ENCODE peak calls at places on chromosomes 16 and 17, in six cellular contexts. O is mesendoderm; G is effector memory CD4-positive, alpha-beta T cell; R is PC-9; V is adrenal gland; Z is A549. W is an unnamed sample. For H3K4me1, the result is how much of the 10 kb centered on the place peaks cover.

GRCh38 chr16:54402270-54402669 is 115.7 kb upstream of the IRX3 start:
- DNase-seq in O (no peak), G (no peak), R (no peak), V (no peak), Z (no peak), W (no peak)

GRCh38 chr16:61797296-61797695 is 238.9 kb downstream of the CDH8 start:
- DNase-seq in O (no peak), G (no peak), R (no peak), V (no peak), Z (no peak), W (no peak)

GRCh38 chr17:79667746-79668145 is 56.9 kb upstream of the RBFOX3 start:
- DNase-seq in O (no peak), G (no peak), R (no peak), V (no peak), Z (no peak), W (no peak)

GRCh38 chr16:28193530-28194423 is 18.0 kb downstream of the XPO6 start:
- DNase-seq in O (peak), G (no peak), R (peak), V (no peak), Z (peak), W (no peak)

GRCh38 chr16:77298638-77299360 is 99.6 kb downstream of the SYCE1L start:
- DNase-seq in O (peak), G (no peak), R (peak), V (no peak), Z (peak), W (no peak)

GRCh38 chr16:10834130-10834529 is 15.5 kb upstream of the TVP23A start:
- DNase-seq in O (no peak), G (no peak), R (no peak), V (no peak), Z (no peak), W (no peak)

GRCh38 chr17:48841395-48841831 is 10.6 kb downstream of the CALCOCO2 start:
- DNase-seq in O (no peak), G (no peak), R (no peak), V (no peak), Z (no peak), W (no peak)

GRCh38 chr16:50313596-50314483 is 47.5 kb downstream of the ADCY7 start:
- DNase-seq in O (peak), G (peak), R (no peak), V (peak), Z (no peak), W (no peak)

GRCh38 chr16:8874388-8874787 is 5.6 kb upstream of the CARHSP1 start:
- DNase-seq in O (no peak), G (no peak), R (no peak), V (no peak), Z (no peak), W (no peak)

GRCh38 chr16:27102701-27103575 is 36.2 kb downstream of the C16orf82 start:
- DNase-seq in O (peak), G (no peak), R (no peak), V (no peak), Z (no peak), W (no peak)

GRCh38 chr17:73650147-73650546 is 5.9 kb upstream of the SDK2 start:
- DNase-seq in O (peak), G (no peak), R (no peak), V (no peak), Z (peak), W (no peak)

GRCh38 chr17:21242026-21242700 is 11.0 kb downstream of the NATD1 start:
- DNase-seq in O (no peak), G (no peak), R (no peak), V (no peak), Z (no peak), W (no peak)

GRCh38 chr17:29733151-29733550 is 110.4 kb upstream of the CORO6 start:
- DNase-seq in O (no peak), G (no peak), R (peak), V (no peak), Z (peak), W (no peak)

GRCh38 chr16:89335803-89336485 is 118.4 kb downstream of the ZNF778 start:
- DNase-seq in O (no peak), G (no peak), R (no peak), V (peak), Z (no peak), W (no peak)

GRCh38 chr17:68695659-68696058 is 94.5 kb upstream of the FAM20A start:
- DNase-seq in O (no peak), G (no peak), R (no peak), V (no peak), Z (no peak), W (no peak)

GRCh38 chr17:68697850-68698313 is 96.7 kb upstream of the FAM20A start:
- DNase-seq in O (no peak), G (no peak), R (no peak), V (no peak), Z (no peak), W (no peak)

GRCh38 chr17:68700391-68700790 is 99.2 kb upstream of the FAM20A start:
- DNase-seq in O (no peak), G (no peak), R (no peak), V (no peak), Z (no peak), W (no peak)

GRCh38 chr17:68701046-68701445 is 99.9 kb upstream of the FAM20A start:
- DNase-seq in O (peak), G (no peak), R (no peak), V (no peak), Z (no peak), W (no peak)

DNA sequence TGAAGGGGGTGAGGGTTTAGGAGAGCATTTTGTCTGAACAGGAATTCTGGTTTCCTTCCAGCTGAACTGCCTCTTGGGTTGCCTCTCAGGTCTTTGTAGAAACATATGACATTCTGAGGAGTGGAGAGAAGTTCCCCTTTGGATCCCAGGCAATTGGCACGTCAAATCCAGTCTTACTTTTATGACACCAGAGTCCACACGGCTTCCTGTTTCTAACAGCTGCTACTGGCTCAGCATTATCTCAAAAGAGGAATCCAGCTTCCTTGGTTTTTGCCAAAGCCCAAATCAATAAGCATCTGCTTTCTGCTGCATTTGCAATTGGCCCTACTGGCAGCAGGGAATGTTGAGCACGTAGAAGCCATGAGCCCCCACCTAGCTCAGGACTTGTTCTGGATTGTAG is 97.6 kb upstream of the FAM20A start:
- DNase-seq in O (no peak), G (no peak), R (no peak), V (peak), Z (no peak), W (no peak)
- H3K4me3 ChIP-seq in O (no peak), G (no peak), R (no peak), V (no peak), Z (no peak), W (no peak)

GRCh38 chr17:78179372-78179771 is 7.5 kb downstream of the TK1 start:
- DNase-seq in O (no peak), G (no peak), R (peak), V (peak), Z (no peak), W (no peak)
- H3K27ac ChIP-seq in O (no peak), G (no peak), R (no peak), V (no peak), Z (no peak), W (no peak)

GRCh38 chr17:78414178-78415162 is 36.0 kb downstream of the PGS1 start:
- DNase-seq in O (no peak), G (peak), R (no peak), V (no peak), Z (no peak), W (no peak)

GRCh38 chr17:78409191-78409621 is 30.8 kb downstream of the PGS1 start:
- DNase-seq in O (no peak), G (no peak), R (no peak), V (no peak), Z (peak), W (no peak)

GRCh38 chr17:78412403-78412802 is 34.0 kb downstream of the PGS1 start:
- DNase-seq in O (no peak), G (no peak), R (no peak), V (no peak), Z (peak), W (no peak)

GRCh38 chr17:78408476-78409020 is 30.1 kb downstream of the PGS1 start:
- DNase-seq in O (no peak), G (no peak), R (no peak), V (no peak), Z (no peak), W (no peak)

GRCh38 chr17:78411241-78411855 is 32.9 kb downstream of the PGS1 start:
- DNase-seq in O (no peak), G (no peak), R (no peak), V (peak), Z (no peak), W (no peak)
- H3K4me1 ChIP-seq in O (under half), G (under half), R (under half), V (under half), Z (under half), W (under half)

DNA sequence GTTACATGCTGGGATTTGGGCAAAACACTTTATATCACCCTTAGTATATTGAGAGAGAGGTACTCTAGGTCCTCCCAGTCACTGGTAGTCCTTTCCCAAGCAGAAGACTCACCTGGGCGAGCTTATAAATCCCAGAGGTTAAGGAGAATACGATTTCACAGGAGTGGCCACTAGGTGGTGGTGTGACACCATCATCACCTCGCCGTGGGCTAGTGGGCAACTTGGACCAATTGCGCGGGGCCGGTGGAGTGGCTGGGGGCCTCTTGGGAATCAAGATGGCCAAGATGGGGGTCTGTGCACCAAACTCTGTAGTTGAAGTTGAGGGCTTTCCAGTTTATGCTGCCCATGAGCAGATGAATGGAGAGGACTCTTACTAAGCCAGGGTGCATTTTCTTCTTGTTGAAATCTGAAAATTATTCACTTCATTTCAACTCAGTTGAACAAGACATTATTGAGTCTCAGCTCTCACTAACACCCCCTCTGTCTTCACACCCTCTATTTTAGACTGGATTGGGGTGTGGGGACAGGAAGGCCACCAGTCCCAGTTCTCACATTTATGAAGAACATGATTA is 38.2 kb upstream of the PIRT start:
- DNase-seq in O (peak), G (no peak), R (no peak), V (peak), Z (peak), W (peak)
- H3K4me3 ChIP-seq in O (no peak), G (no peak), R (no peak), V (no peak), Z (no peak), W (no peak)

DNA sequence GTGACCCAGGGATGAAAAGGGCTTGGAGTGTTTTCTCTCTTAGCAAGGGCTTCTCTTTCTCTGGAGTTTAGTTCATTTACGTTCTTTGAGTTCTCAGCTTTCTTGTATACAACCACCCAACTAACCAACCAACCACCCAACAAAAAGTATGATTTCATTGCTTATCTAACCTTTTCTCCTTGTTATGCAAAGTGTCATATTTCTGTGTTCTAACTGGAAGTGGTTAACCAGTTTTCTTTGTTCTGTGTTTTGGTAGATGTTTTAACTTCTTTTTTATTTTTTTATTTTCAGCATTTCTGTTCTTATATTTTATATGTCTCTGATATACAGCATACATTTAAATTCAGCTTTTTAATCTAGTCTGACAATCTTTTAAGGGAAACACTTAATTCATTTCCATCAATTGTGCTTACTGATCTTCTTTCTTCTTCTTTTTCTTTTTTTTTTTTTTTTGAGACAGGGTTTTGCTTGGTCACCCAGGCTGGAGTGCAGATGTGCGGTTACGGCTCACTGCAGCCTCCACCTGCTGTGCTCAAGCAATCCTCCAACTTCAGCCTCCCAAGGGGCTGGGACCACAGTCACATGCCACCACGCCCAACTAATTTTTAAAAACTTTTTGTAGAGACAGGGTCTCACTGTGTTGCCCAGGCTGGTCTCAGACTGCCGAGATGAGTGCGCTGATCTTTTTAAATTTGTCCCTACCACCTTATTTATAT is 29.6 kb downstream of the NLK start:
- DNase-seq in O (no peak), G (no peak), R (no peak), V (no peak), Z (no peak), W (no peak)
- H3K27ac ChIP-seq in O (no peak), G (no peak), R (no peak), V (no peak), Z (no peak), W (no peak)

W was measured in iPS DF 6.9.